ENCODE peak calls at places on chromosomes 7 and 10, in four cellular contexts. One of them, this sample, is unnamed. For H3K27me3 and H3K36me3, the result is how much of the 10 kb centered on the place peaks cover.

GRCh38 chr10:75208177-75208576 is 2.4 kb upstream of the VDAC2 start:
- DNase-seq in psoas muscle: no peak
- DNase-seq in endothelial cell of umbilical vein: no peak
- DNase-seq in esophagus squamous epithelium: no peak
- DNase-seq in this sample: no peak

GRCh38 chr10:29377333-29377961 is 88.6 kb downstream of the LYZL1 start:
- DNase-seq in psoas muscle: no peak
- DNase-seq in endothelial cell of umbilical vein: peak
- DNase-seq in esophagus squamous epithelium: no peak
- DNase-seq in this sample: no peak

GRCh38 chr7:37643876-37644275 is 39.7 kb upstream of the GPR141 start:
- DNase-seq in psoas muscle: no peak
- DNase-seq in endothelial cell of umbilical vein: peak
- DNase-seq in esophagus squamous epithelium: no peak
- DNase-seq in this sample: no peak

GRCh38 chr10:113991091-113991860 is 52.4 kb upstream of the ADRB1 start:
- DNase-seq in psoas muscle: no peak
- DNase-seq in endothelial cell of umbilical vein: no peak
- DNase-seq in esophagus squamous epithelium: no peak
- DNase-seq in this sample: no peak

GRCh38 chr10:35336921-35337741 is 822 bp downstream of the CCNY start:
- DNase-seq in psoas muscle: peak
- DNase-seq in endothelial cell of umbilical vein: peak
- DNase-seq in esophagus squamous epithelium: no peak
- DNase-seq in this sample: peak

GRCh38 chr10:98910048-98910447 is 325.6 kb downstream of the HPSE2 start:
- DNase-seq in psoas muscle: no peak
- DNase-seq in endothelial cell of umbilical vein: no peak
- DNase-seq in esophagus squamous epithelium: no peak
- DNase-seq in this sample: no peak

GRCh38 chr7:139602143-139602722 is 78.7 kb downstream of the CLEC2L start:
- DNase-seq in psoas muscle: no peak
- DNase-seq in endothelial cell of umbilical vein: peak
- DNase-seq in esophagus squamous epithelium: no peak
- DNase-seq in this sample: no peak

GRCh38 chr7:142327555-142327954 is 69.7 kb upstream of the PRSS58 start:
- DNase-seq in psoas muscle: no peak
- DNase-seq in endothelial cell of umbilical vein: no peak
- DNase-seq in esophagus squamous epithelium: no peak
- DNase-seq in this sample: no peak

GRCh38 chr10:63457576-63457975 is 8.2 kb downstream of the JMJD1C start:
- DNase-seq in psoas muscle: no peak
- DNase-seq in endothelial cell of umbilical vein: no peak
- DNase-seq in esophagus squamous epithelium: no peak
- DNase-seq in this sample: no peak

GRCh38 chr7:142647749-142648148 is 101.5 kb upstream of the PRSS1 start:
- DNase-seq in psoas muscle: no peak
- DNase-seq in endothelial cell of umbilical vein: no peak
- DNase-seq in esophagus squamous epithelium: no peak
- DNase-seq in this sample: no peak

DNA sequence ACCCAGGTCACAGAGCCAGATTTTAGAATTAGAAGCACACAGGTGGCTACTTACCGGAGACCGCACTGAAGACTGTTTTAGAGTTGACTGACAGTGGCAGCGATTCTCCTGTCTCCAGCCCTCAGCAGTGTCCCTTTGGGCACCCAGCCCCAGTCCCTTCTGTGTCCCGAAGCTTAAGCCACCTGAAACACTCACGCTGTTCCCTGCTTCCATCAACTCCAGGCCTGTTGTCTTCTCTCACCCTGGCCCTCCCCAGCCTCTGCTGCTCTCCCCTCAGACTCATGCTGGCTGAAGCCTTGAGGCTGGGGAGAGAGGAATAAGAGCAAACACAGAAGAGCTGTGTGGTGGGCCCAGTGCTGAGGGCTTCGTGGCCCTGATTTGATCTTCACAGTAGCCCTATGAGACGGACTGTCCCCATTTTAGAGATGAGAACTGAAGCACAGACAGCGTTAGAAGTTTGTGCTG is 10.6 kb downstream of the SAP25 start:
- DNase-seq in psoas muscle: no peak
- DNase-seq in endothelial cell of umbilical vein: no peak
- DNase-seq in esophagus squamous epithelium: no peak
- DNase-seq in this sample: peak
- H3K4me3 ChIP-seq in psoas muscle: no peak
- H3K4me3 ChIP-seq in endothelial cell of umbilical vein: no peak
- H3K4me3 ChIP-seq in esophagus squamous epithelium: no peak
- H3K4me3 ChIP-seq in this sample: no peak

DNA sequence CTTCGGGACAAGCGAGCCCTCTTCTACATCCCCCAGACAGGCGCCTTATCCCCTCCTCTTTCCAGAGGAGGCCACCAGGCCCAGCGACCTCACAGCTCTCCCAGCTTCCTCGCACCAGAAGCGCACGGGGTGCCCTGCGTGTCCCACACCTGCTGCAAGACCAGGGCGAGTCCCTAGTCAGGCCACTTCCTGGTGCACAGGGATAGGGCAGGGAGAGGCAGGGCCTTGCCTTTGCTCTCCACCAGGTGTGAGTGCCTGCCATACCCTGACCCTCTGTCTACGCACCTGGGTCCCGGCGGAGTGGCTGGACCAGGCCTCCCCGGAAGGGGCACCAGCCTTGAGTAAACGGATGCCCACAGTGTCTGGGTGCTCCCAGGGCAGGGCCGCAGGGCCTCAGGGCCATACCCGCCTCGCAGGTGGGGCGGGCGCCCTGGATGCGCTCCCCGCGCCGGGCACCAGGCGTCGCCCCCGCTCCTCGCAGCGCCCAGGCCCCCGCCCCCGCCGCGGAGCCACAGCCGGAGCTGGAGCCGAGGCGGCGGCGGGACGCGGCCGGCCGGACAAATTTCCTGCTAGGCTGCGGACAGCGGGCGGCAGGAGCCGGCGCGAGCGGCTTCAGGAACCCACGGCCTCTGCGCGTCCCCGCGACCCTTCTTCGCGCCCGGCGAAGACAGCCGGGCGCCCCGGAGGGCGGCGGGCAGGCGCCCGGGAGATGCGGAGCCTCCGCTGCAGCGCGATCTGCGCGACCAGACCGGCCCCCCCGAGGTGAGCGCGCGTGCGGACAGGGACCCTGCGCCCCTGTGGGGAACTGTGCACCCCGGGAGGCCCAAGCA is at the start of gene PTPRE:
- DNase-seq in psoas muscle: peak
- DNase-seq in endothelial cell of umbilical vein: peak
- DNase-seq in esophagus squamous epithelium: no peak
- DNase-seq in this sample: peak
- H3K27me3 ChIP-seq in psoas muscle: under half
- H3K27me3 ChIP-seq in endothelial cell of umbilical vein: under half
- H3K27me3 ChIP-seq in esophagus squamous epithelium: under half
- H3K27me3 ChIP-seq in this sample: under half

DNA sequence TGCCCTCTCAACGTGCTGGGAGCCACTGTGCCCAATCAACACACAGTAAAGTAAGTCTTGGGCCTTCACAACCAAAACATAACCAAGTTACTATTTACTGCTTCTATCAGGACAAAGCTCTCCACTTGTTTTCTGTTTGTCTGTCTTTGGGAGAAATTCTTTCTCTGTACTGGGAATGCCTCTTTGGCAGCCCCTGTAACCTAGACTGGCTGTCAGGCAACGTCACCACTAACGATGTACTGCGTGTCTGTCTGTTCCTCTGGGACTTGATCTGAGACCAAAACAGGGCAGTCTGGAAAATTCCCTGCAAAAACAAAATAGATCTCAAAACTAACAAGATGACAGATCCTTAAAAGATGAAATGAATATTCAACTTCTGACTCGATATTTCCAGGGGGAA is 113.0 kb downstream of the SMURF1 start:
- DNase-seq in psoas muscle: no peak
- DNase-seq in endothelial cell of umbilical vein: no peak
- DNase-seq in esophagus squamous epithelium: no peak
- DNase-seq in this sample: no peak
- H3K36me3 ChIP-seq in psoas muscle: half or more
- H3K36me3 ChIP-seq in endothelial cell of umbilical vein: under half
- H3K36me3 ChIP-seq in esophagus squamous epithelium: half or more
- H3K36me3 ChIP-seq in this sample: half or more

DNA sequence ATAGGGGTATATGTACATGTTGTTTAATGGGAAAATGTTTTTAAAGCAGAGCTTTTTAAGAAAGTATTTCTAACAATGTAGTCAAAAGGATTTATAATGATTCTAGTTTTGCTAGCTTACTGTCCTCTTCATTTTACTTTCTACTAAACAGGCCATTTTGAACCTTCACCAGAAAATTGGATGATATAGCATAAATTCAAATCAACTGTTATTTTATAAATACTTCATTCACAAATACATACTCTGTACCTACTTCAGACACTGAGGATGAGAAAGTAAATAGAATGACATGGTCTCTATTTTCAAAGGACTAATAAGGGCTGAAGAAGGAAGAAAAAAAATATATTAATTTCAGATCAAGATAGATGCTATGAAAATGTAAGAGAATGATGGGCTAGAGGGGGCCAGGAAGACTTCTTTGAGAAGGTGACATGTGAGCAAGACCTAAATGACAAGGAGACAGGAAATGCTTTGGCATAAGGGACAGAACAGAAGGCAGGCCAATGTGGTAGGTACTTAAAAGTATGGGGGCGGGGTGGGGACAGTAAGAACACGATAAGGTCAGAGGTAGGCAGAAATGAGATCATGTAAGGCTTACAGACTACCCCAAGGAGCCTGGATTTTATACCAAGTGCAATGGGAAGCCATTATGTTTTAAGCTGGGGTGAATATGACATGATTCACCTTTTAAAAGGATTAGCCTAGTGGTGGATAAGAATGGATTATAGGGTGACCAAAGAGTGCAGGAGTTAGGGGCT is 5.2 kb downstream of the NAMPT start:
- DNase-seq in psoas muscle: no peak
- DNase-seq in endothelial cell of umbilical vein: no peak
- DNase-seq in esophagus squamous epithelium: no peak
- DNase-seq in this sample: no peak
- H3K4me3 ChIP-seq in psoas muscle: no peak
- H3K4me3 ChIP-seq in endothelial cell of umbilical vein: no peak
- H3K4me3 ChIP-seq in esophagus squamous epithelium: peak
- H3K4me3 ChIP-seq in this sample: no peak

GRCh38 chr7:6526997-6527378 is 24.3 kb downstream of the GRID2IP start:
- DNase-seq in psoas muscle: no peak
- DNase-seq in endothelial cell of umbilical vein: no peak
- DNase-seq in esophagus squamous epithelium: no peak
- DNase-seq in this sample: no peak
- H3K27me3 ChIP-seq in psoas muscle: under half
- H3K27me3 ChIP-seq in endothelial cell of umbilical vein: under half
- H3K27me3 ChIP-seq in esophagus squamous epithelium: under half
- H3K27me3 ChIP-seq in this sample: under half

GRCh38 chr7:65976659-65977196 is 5.3 kb downstream of the GUSB start:
- DNase-seq in psoas muscle: no peak
- DNase-seq in endothelial cell of umbilical vein: no peak
- DNase-seq in esophagus squamous epithelium: no peak
- DNase-seq in this sample: no peak
- H3K36me3 ChIP-seq in psoas muscle: half or more
- H3K36me3 ChIP-seq in endothelial cell of umbilical vein: under half
- H3K36me3 ChIP-seq in esophagus squamous epithelium: half or more
- H3K36me3 ChIP-seq in this sample: under half

GRCh38 chr10:117534321-117535044 is 8.1 kb upstream of the EMX2 start:
- DNase-seq in psoas muscle: no peak
- DNase-seq in endothelial cell of umbilical vein: no peak
- DNase-seq in esophagus squamous epithelium: no peak
- DNase-seq in this sample: no peak

GRCh38 chr10:117536359-117536861 is 6.1 kb upstream of the EMX2 start:
- DNase-seq in psoas muscle: no peak
- DNase-seq in endothelial cell of umbilical vein: no peak
- DNase-seq in esophagus squamous epithelium: no peak
- DNase-seq in this sample: peak

GRCh38 chr10:117535752-117536358 is 6.7 kb upstream of the EMX2 start:
- DNase-seq in psoas muscle: no peak
- DNase-seq in endothelial cell of umbilical vein: no peak
- DNase-seq in esophagus squamous epithelium: no peak
- DNase-seq in this sample: no peak

GRCh38 chr10:117533507-117534281 is 8.9 kb upstream of the EMX2 start:
- DNase-seq in psoas muscle: no peak
- DNase-seq in endothelial cell of umbilical vein: no peak
- DNase-seq in esophagus squamous epithelium: no peak
- DNase-seq in this sample: no peak

DNA sequence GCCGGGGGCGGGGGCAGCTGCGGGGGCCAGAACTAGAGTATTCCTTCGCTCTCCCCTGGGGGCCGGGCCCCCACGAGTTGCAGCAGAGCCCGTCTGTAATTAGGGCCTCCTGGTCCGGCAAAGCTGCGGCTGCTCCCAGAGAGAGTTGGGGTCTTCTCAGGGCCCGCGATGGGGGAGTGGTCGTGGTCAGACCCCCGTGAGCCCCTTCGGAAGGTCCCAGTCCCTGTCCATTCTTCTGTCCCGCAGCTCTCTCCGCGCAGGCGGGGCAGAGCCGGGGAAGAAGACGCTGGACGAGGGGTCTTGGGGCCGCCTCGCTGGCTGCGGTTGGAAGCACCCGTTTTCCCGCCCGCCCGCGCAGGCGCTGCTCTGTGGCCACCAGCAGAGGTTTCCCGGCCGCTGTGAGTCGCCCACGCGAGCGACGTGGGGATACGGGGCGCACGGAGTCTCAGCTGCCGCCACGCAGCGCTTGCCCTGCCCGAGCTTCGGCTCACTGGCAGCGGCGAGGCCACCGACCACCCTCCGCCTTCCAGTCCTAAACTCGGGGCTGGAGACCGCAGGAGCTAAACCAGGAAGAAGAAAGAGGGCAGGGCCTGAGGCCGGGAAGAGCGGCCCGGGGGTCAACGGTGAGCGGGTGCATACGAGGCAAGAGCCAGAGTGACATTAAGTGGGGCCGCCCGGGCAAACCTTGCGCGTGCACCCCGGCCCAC is 7.3 kb upstream of the EMX2 start:
- DNase-seq in psoas muscle: no peak
- DNase-seq in endothelial cell of umbilical vein: no peak
- DNase-seq in esophagus squamous epithelium: no peak
- DNase-seq in this sample: no peak
- H3K4me3 ChIP-seq in psoas muscle: peak
- H3K4me3 ChIP-seq in endothelial cell of umbilical vein: no peak
- H3K4me3 ChIP-seq in esophagus squamous epithelium: peak
- H3K4me3 ChIP-seq in this sample: peak

GRCh38 chr7:117119192-117119924 is 166.1 kb downstream of the ST7 start:
- DNase-seq in psoas muscle: peak
- DNase-seq in endothelial cell of umbilical vein: peak
- DNase-seq in esophagus squamous epithelium: no peak
- DNase-seq in this sample: peak
- H3K27me3 ChIP-seq in psoas muscle: under half
- H3K27me3 ChIP-seq in endothelial cell of umbilical vein: under half
- H3K27me3 ChIP-seq in esophagus squamous epithelium: under half
- H3K27me3 ChIP-seq in this sample: under half

GRCh38 chr10:32269343-32270100 is 77.4 kb downstream of the EPC1 start:
- DNase-seq in psoas muscle: no peak
- DNase-seq in endothelial cell of umbilical vein: no peak
- DNase-seq in esophagus squamous epithelium: no peak
- DNase-seq in this sample: no peak

GRCh38 chr10:32266979-32267378 is 80.0 kb downstream of the EPC1 start:
- DNase-seq in psoas muscle: no peak
- DNase-seq in endothelial cell of umbilical vein: no peak
- DNase-seq in esophagus squamous epithelium: no peak
- DNase-seq in this sample: no peak

GRCh38 chr10:32266566-32266965 is 80.4 kb downstream of the EPC1 start:
- DNase-seq in psoas muscle: no peak
- DNase-seq in endothelial cell of umbilical vein: no peak
- DNase-seq in esophagus squamous epithelium: no peak
- DNase-seq in this sample: no peak

GRCh38 chr10:32273326-32273725 is 73.6 kb downstream of the EPC1 start:
- DNase-seq in psoas muscle: no peak
- DNase-seq in endothelial cell of umbilical vein: no peak
- DNase-seq in esophagus squamous epithelium: no peak
- DNase-seq in this sample: no peak

GRCh38 chr10:32271617-32272016 is 75.3 kb downstream of the EPC1 start:
- DNase-seq in psoas muscle: no peak
- DNase-seq in endothelial cell of umbilical vein: no peak
- DNase-seq in esophagus squamous epithelium: no peak
- DNase-seq in this sample: no peak
- H3K36me3 ChIP-seq in psoas muscle: half or more
- H3K36me3 ChIP-seq in endothelial cell of umbilical vein: under half
- H3K36me3 ChIP-seq in esophagus squamous epithelium: half or more
- H3K36me3 ChIP-seq in this sample: under half